ENCODE peak calls at places on chromosomes 6 and 20, in six cellular contexts. One of them, this sample, is unnamed.

GRCh38 chr20:62642666-62643520 is 590 bp downstream of the SLCO4A1 start:
- DNase-seq in right lobe of liver: no peak
- DNase-seq in dorsolateral prefrontal cortex: no peak
- DNase-seq in HCT116: no peak
- DNase-seq in tibial artery: no peak
- DNase-seq in cardiac muscle cell: peak
- DNase-seq in this sample: no peak

GRCh38 chr20:36202891-36203338 is 33.4 kb upstream of the AAR2 start:
- DNase-seq in HCT116: peak
- DNase-seq in right lobe of liver: peak
- DNase-seq in tibial artery: peak
- DNase-seq in dorsolateral prefrontal cortex: peak
- DNase-seq in cardiac muscle cell: peak
- DNase-seq in this sample: no peak

GRCh38 chr20:42530855-42531674 is 658.6 kb downstream of the PTPRT start:
- DNase-seq in tibial artery: no peak
- DNase-seq in right lobe of liver: no peak
- DNase-seq in cardiac muscle cell: peak
- DNase-seq in HCT116: no peak
- DNase-seq in dorsolateral prefrontal cortex: no peak
- DNase-seq in this sample: peak

GRCh38 chr6:119749341-119749740 is 399.8 kb upstream of the MAN1A1 start:
- DNase-seq in right lobe of liver: no peak
- DNase-seq in tibial artery: no peak
- DNase-seq in dorsolateral prefrontal cortex: no peak
- DNase-seq in HCT116: no peak
- DNase-seq in cardiac muscle cell: no peak
- DNase-seq in this sample: no peak

GRCh38 chr20:59141818-59142581 is 21.6 kb upstream of the ZNF831 start:
- DNase-seq in cardiac muscle cell: peak
- DNase-seq in right lobe of liver: no peak
- DNase-seq in tibial artery: peak
- DNase-seq in HCT116: no peak
- DNase-seq in dorsolateral prefrontal cortex: no peak
- DNase-seq in this sample: no peak

GRCh38 chr6:31193206-31193605 is 22.7 kb upstream of the POU5F1 start:
- DNase-seq in HCT116: no peak
- DNase-seq in tibial artery: no peak
- DNase-seq in dorsolateral prefrontal cortex: no peak
- DNase-seq in cardiac muscle cell: no peak
- DNase-seq in right lobe of liver: no peak
- DNase-seq in this sample: no peak

GRCh38 chr6:74720923-74721322 is 484.9 kb downstream of the COL12A1 start:
- DNase-seq in tibial artery: no peak
- DNase-seq in HCT116: no peak
- DNase-seq in right lobe of liver: no peak
- DNase-seq in cardiac muscle cell: no peak
- DNase-seq in dorsolateral prefrontal cortex: no peak
- DNase-seq in this sample: no peak

GRCh38 chr6:132279592-132280139 is 121.6 kb downstream of the MOXD1 start:
- DNase-seq in dorsolateral prefrontal cortex: peak
- DNase-seq in right lobe of liver: peak
- DNase-seq in tibial artery: peak
- DNase-seq in HCT116: peak
- DNase-seq in cardiac muscle cell: peak
- DNase-seq in this sample: peak

GRCh38 chr6:149320745-149321240 is 3.3 kb downstream of the TAB2 start:
- DNase-seq in cardiac muscle cell: no peak
- DNase-seq in right lobe of liver: no peak
- DNase-seq in tibial artery: no peak
- DNase-seq in dorsolateral prefrontal cortex: no peak
- DNase-seq in HCT116: no peak
- DNase-seq in this sample: no peak

GRCh38 chr6:36319436-36319762 is 17.3 kb downstream of the BNIP5 start:
- DNase-seq in cardiac muscle cell: no peak
- DNase-seq in right lobe of liver: no peak
- DNase-seq in dorsolateral prefrontal cortex: no peak
- DNase-seq in tibial artery: no peak
- DNase-seq in HCT116: no peak
- DNase-seq in this sample: peak

GRCh38 chr6:41376176-41376575 is 40.8 kb downstream of the NCR2 start:
- DNase-seq in right lobe of liver: no peak
- DNase-seq in cardiac muscle cell: no peak
- DNase-seq in HCT116: no peak
- DNase-seq in tibial artery: no peak
- DNase-seq in dorsolateral prefrontal cortex: no peak
- DNase-seq in this sample: no peak

GRCh38 chr6:154928325-154928922 is 66.7 kb upstream of the TIAM2 start:
- DNase-seq in HCT116: peak
- DNase-seq in cardiac muscle cell: peak
- DNase-seq in tibial artery: no peak
- DNase-seq in dorsolateral prefrontal cortex: peak
- DNase-seq in right lobe of liver: peak
- DNase-seq in this sample: peak

GRCh38 chr6:144756469-144756868 is 471.3 kb downstream of the UTRN start:
- DNase-seq in right lobe of liver: no peak
- DNase-seq in tibial artery: no peak
- DNase-seq in dorsolateral prefrontal cortex: no peak
- DNase-seq in cardiac muscle cell: no peak
- DNase-seq in HCT116: no peak
- DNase-seq in this sample: no peak

GRCh38 chr20:40090236-40090635 is 598.8 kb downstream of the MAFB start:
- DNase-seq in dorsolateral prefrontal cortex: no peak
- DNase-seq in cardiac muscle cell: no peak
- DNase-seq in HCT116: no peak
- DNase-seq in right lobe of liver: no peak
- DNase-seq in tibial artery: no peak
- DNase-seq in this sample: no peak

GRCh38 chr6:27547157-27548075 is 74.5 kb upstream of the ZNF184 start:
- DNase-seq in dorsolateral prefrontal cortex: no peak
- DNase-seq in tibial artery: no peak
- DNase-seq in HCT116: peak
- DNase-seq in cardiac muscle cell: peak
- DNase-seq in right lobe of liver: no peak
- DNase-seq in this sample: peak

GRCh38 chr6:142933701-142934100 is 11.3 kb downstream of the HIVEP2 start:
- DNase-seq in dorsolateral prefrontal cortex: no peak
- DNase-seq in right lobe of liver: no peak
- DNase-seq in cardiac muscle cell: no peak
- DNase-seq in tibial artery: no peak
- DNase-seq in HCT116: no peak
- DNase-seq in this sample: no peak

GRCh38 chr20:57326667-57327455 is 2.7 kb upstream of the SPO11 start:
- DNase-seq in dorsolateral prefrontal cortex: no peak
- DNase-seq in HCT116: peak
- DNase-seq in tibial artery: no peak
- DNase-seq in cardiac muscle cell: peak
- DNase-seq in right lobe of liver: no peak
- DNase-seq in this sample: no peak

GRCh38 chr6:100175814-100176275 is 181.8 kb upstream of the MCHR2 start:
- DNase-seq in dorsolateral prefrontal cortex: no peak
- DNase-seq in right lobe of liver: no peak
- DNase-seq in cardiac muscle cell: no peak
- DNase-seq in tibial artery: no peak
- DNase-seq in HCT116: no peak
- DNase-seq in this sample: peak

GRCh38 chr20:48326868-48327267 is 500.9 kb downstream of the PREX1 start:
- DNase-seq in tibial artery: no peak
- DNase-seq in right lobe of liver: no peak
- DNase-seq in dorsolateral prefrontal cortex: no peak
- DNase-seq in cardiac muscle cell: no peak
- DNase-seq in HCT116: no peak
- DNase-seq in this sample: no peak

GRCh38 chr6:7803219-7803618 is 77.3 kb downstream of the BMP6 start:
- DNase-seq in right lobe of liver: no peak
- DNase-seq in cardiac muscle cell: no peak
- DNase-seq in HCT116: no peak
- DNase-seq in tibial artery: no peak
- DNase-seq in dorsolateral prefrontal cortex: no peak
- DNase-seq in this sample: no peak

GRCh38 chr6:31070711-31071197 is 41.6 kb downstream of the C6orf15 start:
- DNase-seq in cardiac muscle cell: peak
- DNase-seq in tibial artery: no peak
- DNase-seq in HCT116: peak
- DNase-seq in right lobe of liver: no peak
- DNase-seq in dorsolateral prefrontal cortex: peak
- DNase-seq in this sample: no peak

GRCh38 chr20:63572788-63573738 is 976 bp downstream of the HELZ2 start:
- DNase-seq in dorsolateral prefrontal cortex: no peak
- DNase-seq in HCT116: no peak
- DNase-seq in right lobe of liver: no peak
- DNase-seq in tibial artery: no peak
- DNase-seq in cardiac muscle cell: no peak
- DNase-seq in this sample: no peak

GRCh38 chr20:51554538-51555165 is 12.1 kb upstream of the NFATC2 start:
- DNase-seq in tibial artery: no peak
- DNase-seq in dorsolateral prefrontal cortex: no peak
- DNase-seq in cardiac muscle cell: no peak
- DNase-seq in HCT116: no peak
- DNase-seq in right lobe of liver: no peak
- DNase-seq in this sample: no peak

GRCh38 chr6:41422156-41422555 is 86.7 kb downstream of the NCR2 start:
- DNase-seq in dorsolateral prefrontal cortex: no peak
- DNase-seq in HCT116: no peak
- DNase-seq in right lobe of liver: no peak
- DNase-seq in cardiac muscle cell: no peak
- DNase-seq in tibial artery: no peak
- DNase-seq in this sample: no peak

GRCh38 chr6:74551896-74552295 is 654.0 kb downstream of the COL12A1 start:
- DNase-seq in cardiac muscle cell: no peak
- DNase-seq in HCT116: no peak
- DNase-seq in dorsolateral prefrontal cortex: no peak
- DNase-seq in tibial artery: no peak
- DNase-seq in right lobe of liver: no peak
- DNase-seq in this sample: no peak

GRCh38 chr20:57047281-57048026 is 219.0 kb downstream of the BMP7 start:
- DNase-seq in right lobe of liver: no peak
- DNase-seq in dorsolateral prefrontal cortex: no peak
- DNase-seq in HCT116: no peak
- DNase-seq in cardiac muscle cell: no peak
- DNase-seq in tibial artery: peak
- DNase-seq in this sample: no peak

GRCh38 chr20:46411637-46412036 is 5.2 kb upstream of the ELMO2 start:
- DNase-seq in dorsolateral prefrontal cortex: no peak
- DNase-seq in HCT116: no peak
- DNase-seq in cardiac muscle cell: no peak
- DNase-seq in right lobe of liver: no peak
- DNase-seq in tibial artery: no peak
- DNase-seq in this sample: no peak

GRCh38 chr20:46408281-46408731 is 1.9 kb upstream of the ELMO2 start:
- DNase-seq in dorsolateral prefrontal cortex: no peak
- DNase-seq in tibial artery: no peak
- DNase-seq in HCT116: no peak
- DNase-seq in cardiac muscle cell: no peak
- DNase-seq in right lobe of liver: no peak
- DNase-seq in this sample: no peak

GRCh38 chr20:46406200-46406985 is at the start of gene ELMO2:
- DNase-seq in right lobe of liver: peak
- DNase-seq in tibial artery: peak
- DNase-seq in cardiac muscle cell: peak
- DNase-seq in dorsolateral prefrontal cortex: peak
- DNase-seq in HCT116: peak
- DNase-seq in this sample: peak

GRCh38 chr20:46407671-46407996 is 1.2 kb upstream of the ELMO2 start:
- DNase-seq in HCT116: no peak
- DNase-seq in tibial artery: no peak
- DNase-seq in right lobe of liver: no peak
- DNase-seq in dorsolateral prefrontal cortex: no peak
- DNase-seq in cardiac muscle cell: no peak
- DNase-seq in this sample: no peak

DNA sequence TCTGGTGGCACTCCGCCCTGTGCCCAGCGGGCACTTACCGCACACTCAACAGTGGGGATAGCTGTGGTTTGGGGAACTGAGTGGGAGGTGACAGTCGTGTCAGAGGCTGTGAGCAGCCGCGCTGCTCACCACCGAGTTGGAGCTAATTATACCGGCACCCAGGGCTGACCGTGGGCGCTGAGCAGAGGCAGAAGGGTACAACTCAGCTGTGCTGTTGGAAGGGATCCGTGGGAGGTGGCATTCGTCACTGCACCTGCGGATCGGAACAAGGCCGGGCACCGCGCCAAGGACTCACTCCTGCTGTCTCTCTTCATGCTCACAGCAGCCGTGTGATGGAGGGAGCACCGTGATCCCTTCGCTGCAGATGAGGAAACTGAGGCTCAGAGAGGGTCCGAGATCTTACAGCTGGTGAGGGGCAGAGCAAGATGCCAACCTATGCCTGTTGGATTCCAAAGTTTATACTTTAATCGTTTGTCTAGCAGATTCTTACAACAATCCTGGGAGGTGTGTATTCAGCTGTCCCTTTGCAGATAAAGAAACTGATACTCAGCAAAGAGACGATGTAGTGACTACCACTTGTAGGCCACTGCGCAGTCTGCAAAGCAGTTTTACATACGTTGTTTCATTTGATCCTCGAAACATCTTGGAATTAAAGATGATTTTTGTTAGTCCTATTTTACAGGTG is 713 bp upstream of the ELMO2 start:
- DNase-seq in HCT116: peak
- DNase-seq in right lobe of liver: peak
- DNase-seq in cardiac muscle cell: peak
- DNase-seq in tibial artery: peak
- DNase-seq in dorsolateral prefrontal cortex: peak
- DNase-seq in this sample: peak
- TF ChIP-seq CTCF in HCT116: no peak
- TF ChIP-seq CTCF in right lobe of liver: no peak
- TF ChIP-seq CTCF in cardiac muscle cell: peak
- TF ChIP-seq CTCF in tibial artery: no peak
- TF ChIP-seq CTCF in dorsolateral prefrontal cortex: no peak
- TF ChIP-seq CTCF in this sample: no peak

GRCh38 chr6:26520088-26520839 is 17.9 kb upstream of the HMGN4 start:
- DNase-seq in right lobe of liver: peak
- DNase-seq in tibial artery: peak
- DNase-seq in HCT116: no peak
- DNase-seq in dorsolateral prefrontal cortex: peak
- DNase-seq in cardiac muscle cell: no peak
- DNase-seq in this sample: no peak
- H3K4me3 ChIP-seq in right lobe of liver: peak
- H3K4me3 ChIP-seq in tibial artery: peak
- H3K4me3 ChIP-seq in HCT116: peak
- H3K4me3 ChIP-seq in dorsolateral prefrontal cortex: peak
- H3K4me3 ChIP-seq in cardiac muscle cell: peak
- H3K4me3 ChIP-seq in this sample: peak

GRCh38 chr6:129117355-129117754 is 234.4 kb downstream of the LAMA2 start:
- DNase-seq in dorsolateral prefrontal cortex: no peak
- DNase-seq in tibial artery: no peak
- DNase-seq in cardiac muscle cell: no peak
- DNase-seq in right lobe of liver: no peak
- DNase-seq in HCT116: no peak
- DNase-seq in this sample: no peak
- TF ChIP-seq CTCF in dorsolateral prefrontal cortex: no peak
- TF ChIP-seq CTCF in tibial artery: no peak
- TF ChIP-seq CTCF in cardiac muscle cell: no peak
- TF ChIP-seq CTCF in right lobe of liver: no peak
- TF ChIP-seq CTCF in HCT116: no peak
- TF ChIP-seq CTCF in this sample: no peak

GRCh38 chr20:16036331-16036730 is 536.9 kb downstream of the KIF16B start:
- DNase-seq in dorsolateral prefrontal cortex: no peak
- DNase-seq in HCT116: no peak
- DNase-seq in tibial artery: no peak
- DNase-seq in right lobe of liver: no peak
- DNase-seq in cardiac muscle cell: no peak
- DNase-seq in this sample: no peak

GRCh38 chr20:16035576-16035975 is 537.7 kb downstream of the KIF16B start:
- DNase-seq in HCT116: no peak
- DNase-seq in tibial artery: no peak
- DNase-seq in dorsolateral prefrontal cortex: no peak
- DNase-seq in right lobe of liver: no peak
- DNase-seq in cardiac muscle cell: no peak
- DNase-seq in this sample: no peak

GRCh38 chr20:16040742-16041141 is 532.5 kb downstream of the KIF16B start:
- DNase-seq in cardiac muscle cell: no peak
- DNase-seq in tibial artery: no peak
- DNase-seq in dorsolateral prefrontal cortex: no peak
- DNase-seq in HCT116: no peak
- DNase-seq in right lobe of liver: no peak
- DNase-seq in this sample: no peak
- H3K4me3 ChIP-seq in cardiac muscle cell: no peak
- H3K4me3 ChIP-seq in tibial artery: no peak
- H3K4me3 ChIP-seq in dorsolateral prefrontal cortex: no peak
- H3K4me3 ChIP-seq in HCT116: no peak
- H3K4me3 ChIP-seq in right lobe of liver: no peak
- H3K4me3 ChIP-seq in this sample: no peak